ENCODE peak calls at places on chromosomes 11 and 22, in ten cellular contexts. L is fibroblast of mammary gland, P is GM20000, C is nephron progenitor cell, B is body of pancreas, Y is astrocyte of the spinal cord, E is HFFc6, X is lung, Z is Calu3, Q is LNCaP clone FGC. W is an unnamed sample.

GRCh38 chr11:121421149-121421906 is 30.8 kb upstream of the SORL1 start:
- DNase-seq in L (no peak), P (no peak), C (no peak), B (no peak), Y (no peak), E (no peak), X (no peak), Z (no peak), Q (no peak), W (no peak)

GRCh38 chr11:123454060-123454651 is 24.1 kb downstream of the GRAMD1B start:
- DNase-seq in L (no peak), P (no peak), C (no peak), B (no peak), Y (peak), E (peak), X (no peak), Z (no peak), Q (no peak), W (no peak)

GRCh38 chr11:121534131-121535093 is 81.6 kb upstream of the SORL1-AS1 start:
- DNase-seq in L (peak), P (no peak), C (no peak), B (no peak), Y (peak), E (peak), X (no peak), Z (no peak), Q (no peak), W (no peak)

GRCh38 chr22:29824677-29825076 is 13.4 kb downstream of the ASCC2 start:
- DNase-seq in L (no peak), P (no peak), C (no peak), B (no peak), Y (no peak), E (no peak), X (no peak), Z (no peak), Q (no peak), W (no peak)

GRCh38 chr11:131978351-131978750 is 607.9 kb downstream of the NTM start:
- DNase-seq in L (no peak), P (no peak), C (no peak), B (no peak), Y (peak), E (no peak), X (no peak), Z (no peak), Q (no peak), W (no peak)

GRCh38 chr11:45232341-45233080 is 53.6 kb downstream of the SYT13 start:
- DNase-seq in L (no peak), P (no peak), C (no peak), B (no peak), Y (no peak), E (no peak), X (no peak), Z (no peak), Q (no peak), W (no peak)

GRCh38 chr11:75615709-75616108 is 53.1 kb downstream of the MAP6 start:
- DNase-seq in L (no peak), P (no peak), C (no peak), B (no peak), Y (no peak), E (no peak), X (no peak), Z (no peak), Q (no peak), W (no peak)

GRCh38 chr11:92550411-92550810 is 325.8 kb downstream of the FAT3 start:
- DNase-seq in L (no peak), P (no peak), C (no peak), B (peak), Y (no peak), E (no peak), X (no peak), Z (no peak), Q (peak), W (no peak)

GRCh38 chr11:99534812-99535211 is 514.1 kb downstream of the CNTN5 start:
- DNase-seq in L (peak), P (no peak), C (no peak), B (no peak), Y (peak), E (no peak), X (no peak), Z (no peak), Q (no peak), W (no peak)

DNA sequence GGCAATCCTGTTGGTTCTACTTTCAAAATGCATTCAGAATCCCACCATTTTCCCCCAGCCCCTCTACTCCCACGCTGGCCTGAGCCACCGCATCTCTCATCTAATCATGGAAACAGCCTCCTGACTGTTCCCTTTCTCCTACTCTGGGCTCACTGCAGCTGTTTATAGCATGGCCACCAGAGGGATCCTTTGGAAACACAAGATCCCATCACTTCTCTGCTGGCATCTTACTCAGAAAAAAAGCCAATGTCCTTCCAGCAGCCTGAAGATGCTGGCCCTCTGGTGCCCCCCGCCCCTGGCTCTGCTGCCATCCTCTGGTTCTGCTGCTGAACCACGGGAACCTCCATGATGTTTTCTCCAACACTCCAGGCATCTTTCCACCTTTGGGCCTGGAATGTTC is 11.1 kb downstream of the MS4A8 start:
- DNase-seq in L (no peak), P (no peak), C (no peak), B (no peak), Y (no peak), E (peak), X (no peak), Z (no peak), Q (no peak), W (no peak)
- TF ChIP-seq CTCF in L (no peak), P (no peak), C (no peak), B (no peak), Y (no peak), E (peak), X (no peak), Z (no peak), Q (peak), W (no peak)

GRCh38 chr11:130315354-130315970 is 745 bp upstream of the ZBTB44 start:
- DNase-seq in L (no peak), P (peak), C (peak), B (peak), Y (no peak), E (no peak), X (peak), Z (peak), Q (no peak), W (no peak)
- TF ChIP-seq CTCF in L (no peak), P (peak), C (no peak), B (peak), Y (no peak), E (no peak), X (no peak), Z (no peak), Q (no peak), W (no peak)

GRCh38 chr11:60764879-60765278 is 8.2 kb downstream of the MS4A15 start:
- DNase-seq in L (no peak), P (peak), C (no peak), B (no peak), Y (no peak), E (no peak), X (no peak), Z (no peak), Q (no peak), W (no peak)

GRCh38 chr11:60763692-60764369 is 7.2 kb downstream of the MS4A15 start:
- DNase-seq in L (no peak), P (peak), C (no peak), B (no peak), Y (no peak), E (no peak), X (no peak), Z (no peak), Q (no peak), W (no peak)

GRCh38 chr11:60765355-60765754 is 8.7 kb downstream of the MS4A15 start:
- DNase-seq in L (no peak), P (peak), C (no peak), B (no peak), Y (no peak), E (no peak), X (no peak), Z (no peak), Q (no peak), W (no peak)

GRCh38 chr11:60761436-60762190 is 4.9 kb downstream of the MS4A15 start:
- DNase-seq in L (no peak), P (no peak), C (no peak), B (no peak), Y (no peak), E (no peak), X (no peak), Z (no peak), Q (no peak), W (no peak)

GRCh38 chr11:60762851-60763691 is 6.4 kb downstream of the MS4A15 start:
- DNase-seq in L (no peak), P (peak), C (no peak), B (peak), Y (no peak), E (no peak), X (no peak), Z (no peak), Q (no peak), W (no peak)
- TF ChIP-seq CTCF in L (peak), P (no peak), C (peak), B (peak), Y (no peak), E (peak), X (no peak), Z (peak), Q (peak), W (peak)

GRCh38 chr11:2885017-2885675 is 429 bp downstream of the CDKN1C start:
- DNase-seq in L (peak), P (peak), C (peak), B (peak), Y (peak), E (no peak), X (no peak), Z (peak), Q (no peak), W (no peak)

GRCh38 chr11:2886936-2887335 is 1.4 kb upstream of the CDKN1C start:
- DNase-seq in L (no peak), P (no peak), C (no peak), B (peak), Y (no peak), E (no peak), X (no peak), Z (no peak), Q (no peak), W (no peak)

GRCh38 chr11:2885676-2886081 is at the start of gene CDKN1C:
- DNase-seq in L (peak), P (peak), C (peak), B (peak), Y (peak), E (peak), X (peak), Z (peak), Q (no peak), W (no peak)

GRCh38 chr11:2887526-2888195 is 2.1 kb upstream of the CDKN1C start:
- DNase-seq in L (no peak), P (no peak), C (no peak), B (peak), Y (no peak), E (no peak), X (no peak), Z (no peak), Q (no peak), W (no peak)

DNA sequence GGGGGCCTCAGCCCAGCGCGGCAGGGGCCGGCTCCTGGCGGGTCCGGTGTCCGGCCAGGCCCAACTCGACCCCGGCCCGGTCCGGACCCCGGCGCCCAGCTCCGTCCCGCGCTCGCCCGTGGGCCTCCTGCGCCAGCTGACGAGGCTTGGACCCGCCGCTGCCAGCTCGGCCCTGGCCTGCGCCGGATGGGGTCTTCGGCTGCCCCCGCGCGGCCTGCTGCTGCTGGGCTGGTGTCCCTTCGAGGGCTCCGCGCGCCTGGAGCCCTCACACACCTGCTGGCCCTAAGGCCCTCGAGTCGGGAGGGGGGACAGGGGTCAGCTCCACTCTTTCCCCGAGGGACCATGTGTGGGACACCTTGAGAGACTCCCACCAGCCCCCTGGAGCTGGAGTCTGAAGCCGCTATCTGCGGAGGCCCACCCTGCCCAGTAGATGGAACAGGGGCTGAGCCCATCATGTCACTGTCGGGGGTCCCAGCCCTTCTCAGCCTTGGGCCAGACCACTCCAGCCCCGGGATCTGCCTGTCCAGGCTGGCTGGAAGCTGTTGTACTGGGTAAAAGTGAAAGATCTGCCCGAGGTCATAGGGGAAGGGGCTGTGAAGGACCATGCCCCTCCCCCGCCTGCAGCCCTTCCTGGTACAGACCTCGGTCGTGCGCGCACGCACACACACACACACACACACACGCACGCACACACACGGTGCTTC is 768 bp upstream of the CDKN1C start:
- DNase-seq in L (peak), P (no peak), C (peak), B (peak), Y (peak), E (no peak), X (no peak), Z (no peak), Q (no peak), W (no peak)
- TF ChIP-seq CTCF in L (no peak), P (no peak), C (no peak), B (no peak), Y (peak), E (peak), X (no peak), Z (no peak), Q (no peak), W (peak)

GRCh38 chr11:57205046-57205671 is 23.4 kb downstream of the LRRC55 start:
- DNase-seq in L (peak), P (no peak), C (no peak), B (no peak), Y (peak), E (peak), X (no peak), Z (no peak), Q (no peak), W (no peak)
- TF ChIP-seq CTCF in L (no peak), P (no peak), C (no peak), B (no peak), Y (peak), E (peak), X (no peak), Z (no peak), Q (no peak), W (peak)

DNA sequence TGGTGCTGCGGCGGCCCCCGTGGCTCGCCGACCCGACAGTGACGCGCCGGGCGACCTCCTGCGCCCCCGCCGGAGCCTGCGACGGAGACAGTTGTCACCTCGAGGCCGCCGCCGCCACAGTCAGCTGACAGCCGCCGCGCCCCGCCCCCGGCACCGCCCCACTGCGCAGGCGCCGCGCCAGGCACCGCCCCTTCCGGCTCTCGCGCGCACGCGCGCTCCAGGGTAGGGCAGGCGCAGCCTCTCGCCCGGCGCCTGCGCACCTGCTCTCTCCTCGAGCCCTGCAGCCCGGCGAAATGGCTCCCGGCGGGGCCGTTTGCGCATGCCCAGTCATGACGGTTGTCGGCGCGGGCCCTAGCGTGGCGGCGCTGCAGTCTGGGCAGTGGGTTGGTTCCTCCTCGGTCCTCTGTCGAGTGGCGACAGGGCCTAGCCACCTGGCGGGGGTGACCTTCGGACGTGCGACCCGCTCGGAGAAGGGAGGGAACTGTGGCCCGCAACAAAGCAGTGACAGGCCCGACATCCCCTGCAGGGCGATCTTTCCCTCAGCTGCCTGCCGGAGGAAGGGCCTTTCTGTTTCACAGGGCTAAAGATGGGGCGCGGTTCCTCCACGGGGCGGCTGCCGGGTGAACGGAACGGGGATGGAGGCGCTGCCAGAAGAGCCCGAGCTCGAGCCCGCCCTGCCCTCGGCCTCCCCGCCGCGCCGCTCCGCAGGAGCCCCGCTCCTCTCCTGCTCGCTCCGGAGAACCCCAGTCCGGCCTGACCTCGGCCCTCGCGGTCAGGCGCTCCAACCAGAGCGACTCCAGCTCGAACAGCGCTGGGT is at the start of gene TOLLIP:
- DNase-seq in L (peak), P (peak), C (peak), B (peak), Y (peak), E (peak), X (peak), Z (peak), Q (peak), W (peak)
- TF ChIP-seq CTCF in L (peak), P (peak), C (no peak), B (peak), Y (peak), E (no peak), X (peak), Z (no peak), Q (peak), W (no peak)

DNA sequence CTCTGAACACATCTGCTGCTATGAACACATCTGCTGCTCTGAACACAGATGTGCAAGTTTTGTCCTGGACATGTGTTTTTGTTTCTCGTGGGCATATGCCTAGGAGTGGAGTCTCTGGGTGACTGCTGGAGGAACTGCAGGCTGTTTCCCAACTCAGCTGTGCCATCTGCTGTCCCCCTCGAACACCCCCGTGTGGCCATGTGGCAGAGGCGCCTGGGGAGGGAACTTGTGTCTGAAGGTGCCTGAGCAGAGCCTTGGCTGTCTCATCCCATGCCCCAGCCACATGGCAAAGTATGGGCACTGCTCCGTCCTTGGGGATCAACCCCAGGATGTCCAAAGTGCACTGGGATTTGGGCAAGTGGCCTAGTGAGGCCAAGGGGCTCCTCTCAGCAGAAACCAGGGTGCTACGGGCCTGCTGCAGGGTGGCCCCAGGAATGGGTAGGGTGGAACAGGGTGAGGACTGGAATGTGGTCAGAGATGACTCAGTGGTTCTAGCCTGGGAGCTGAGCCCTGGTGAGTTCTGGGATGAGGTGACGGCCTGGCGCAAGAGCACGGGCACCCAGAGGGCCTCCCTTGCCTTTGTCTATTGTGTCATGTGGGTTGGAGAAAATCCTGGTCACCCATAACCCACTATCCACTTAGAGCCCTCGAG is 14.7 kb downstream of the GATD1 start:
- DNase-seq in L (peak), P (peak), C (no peak), B (no peak), Y (peak), E (peak), X (peak), Z (peak), Q (no peak), W (peak)
- TF ChIP-seq CTCF in L (peak), P (no peak), C (no peak), B (no peak), Y (peak), E (peak), X (no peak), Z (peak), Q (peak), W (peak)

GRCh38 chr11:79705648-79706047 is 264.8 kb upstream of the TENM4 start:
- DNase-seq in L (no peak), P (no peak), C (no peak), B (no peak), Y (no peak), E (no peak), X (no peak), Z (no peak), Q (no peak), W (no peak)

GRCh38 chr11:79708319-79708928 is 267.6 kb upstream of the TENM4 start:
- DNase-seq in L (peak), P (peak), C (peak), B (no peak), Y (peak), E (peak), X (no peak), Z (peak), Q (peak), W (peak)
- TF ChIP-seq CTCF in L (peak), P (peak), C (peak), B (peak), Y (peak), E (peak), X (peak), Z (no peak), Q (peak), W (peak)

GRCh38 chr11:64040684-64041267 is 5.0 kb downstream of the FLRT1 start:
- DNase-seq in L (no peak), P (no peak), C (peak), B (peak), Y (no peak), E (no peak), X (no peak), Z (peak), Q (no peak), W (no peak)
- TF ChIP-seq CTCF in L (peak), P (no peak), C (peak), B (peak), Y (peak), E (peak), X (no peak), Z (peak), Q (peak), W (peak)

W was measured in HFF-Myc.